ENCODE peak calls at places on chromosomes 5 and 9, in seven cellular contexts. One of them, this sample, is unnamed.

GRCh38 chr9:115469826-115470225 is 351.9 kb upstream of the TNC start:
- DNase-seq in mesendoderm: no peak
- DNase-seq in H1: no peak
- DNase-seq in IMR-90: no peak
- DNase-seq in H9: no peak
- DNase-seq in trophoblast cell: no peak
- DNase-seq in mesenchymal stem cell: no peak
- DNase-seq in this sample: no peak

GRCh38 chr9:12699529-12699928 is 6.3 kb downstream of the TYRP1 start:
- DNase-seq in H9: no peak
- DNase-seq in mesenchymal stem cell: peak
- DNase-seq in H1: no peak
- DNase-seq in trophoblast cell: no peak
- DNase-seq in mesendoderm: peak
- DNase-seq in IMR-90: peak
- DNase-seq in this sample: no peak

GRCh38 chr5:142322747-142323479 is 1.9 kb downstream of the SPRY4 start:
- DNase-seq in H9: no peak
- DNase-seq in IMR-90: peak
- DNase-seq in trophoblast cell: peak
- DNase-seq in mesendoderm: no peak
- DNase-seq in H1: no peak
- DNase-seq in mesenchymal stem cell: peak
- DNase-seq in this sample: peak

GRCh38 chr5:65190328-65191053 is 291.2 kb downstream of the ADAMTS6 start:
- DNase-seq in H9: no peak
- DNase-seq in trophoblast cell: peak
- DNase-seq in IMR-90: peak
- DNase-seq in H1: no peak
- DNase-seq in mesendoderm: no peak
- DNase-seq in mesenchymal stem cell: peak
- DNase-seq in this sample: no peak

GRCh38 chr5:87069974-87070608 is 197.6 kb upstream of the RASA1 start:
- DNase-seq in H9: no peak
- DNase-seq in mesendoderm: peak
- DNase-seq in H1: no peak
- DNase-seq in IMR-90: peak
- DNase-seq in mesenchymal stem cell: peak
- DNase-seq in trophoblast cell: peak
- DNase-seq in this sample: no peak

GRCh38 chr9:93771276-93771675 is 183.9 kb downstream of the BARX1 start:
- DNase-seq in mesenchymal stem cell: no peak
- DNase-seq in IMR-90: no peak
- DNase-seq in H1: no peak
- DNase-seq in mesendoderm: no peak
- DNase-seq in H9: no peak
- DNase-seq in trophoblast cell: no peak
- DNase-seq in this sample: no peak

GRCh38 chr9:90322296-90322695 is 320.3 kb downstream of the DIRAS2 start:
- DNase-seq in H1: no peak
- DNase-seq in mesendoderm: no peak
- DNase-seq in IMR-90: peak
- DNase-seq in trophoblast cell: no peak
- DNase-seq in H9: no peak
- DNase-seq in mesenchymal stem cell: no peak
- DNase-seq in this sample: no peak

GRCh38 chr9:134271338-134272301 is 54.6 kb upstream of the RXRA start:
- DNase-seq in IMR-90: no peak
- DNase-seq in mesenchymal stem cell: no peak
- DNase-seq in trophoblast cell: no peak
- DNase-seq in mesendoderm: no peak
- DNase-seq in H1: no peak
- DNase-seq in H9: no peak
- DNase-seq in this sample: no peak

GRCh38 chr5:93162201-93162654 is 418.8 kb downstream of the NR2F1-AS1 start:
- DNase-seq in H1: no peak
- DNase-seq in IMR-90: no peak
- DNase-seq in mesendoderm: peak
- DNase-seq in trophoblast cell: no peak
- DNase-seq in mesenchymal stem cell: peak
- DNase-seq in H9: no peak
- DNase-seq in this sample: peak

GRCh38 chr9:98472216-98472615 is 216.8 kb upstream of the TBC1D2 start:
- DNase-seq in H9: no peak
- DNase-seq in H1: no peak
- DNase-seq in mesendoderm: peak
- DNase-seq in IMR-90: no peak
- DNase-seq in mesenchymal stem cell: no peak
- DNase-seq in trophoblast cell: peak
- DNase-seq in this sample: no peak

GRCh38 chr5:58683567-58683966 is 100.7 kb downstream of the RAB3C start:
- DNase-seq in mesenchymal stem cell: no peak
- DNase-seq in mesendoderm: no peak
- DNase-seq in H1: no peak
- DNase-seq in IMR-90: no peak
- DNase-seq in H9: no peak
- DNase-seq in trophoblast cell: peak
- DNase-seq in this sample: no peak

GRCh38 chr5:148457183-148457620 is 73.4 kb downstream of the FBXO38 start:
- DNase-seq in trophoblast cell: no peak
- DNase-seq in H1: no peak
- DNase-seq in H9: no peak
- DNase-seq in IMR-90: no peak
- DNase-seq in mesenchymal stem cell: peak
- DNase-seq in mesendoderm: peak
- DNase-seq in this sample: no peak

GRCh38 chr5:157523976-157524375 is 51.6 kb downstream of the ADAM19 start:
- DNase-seq in IMR-90: no peak
- DNase-seq in mesendoderm: no peak
- DNase-seq in trophoblast cell: no peak
- DNase-seq in H9: no peak
- DNase-seq in H1: no peak
- DNase-seq in mesenchymal stem cell: no peak
- DNase-seq in this sample: no peak

GRCh38 chr9:120434532-120434931 is 145.4 kb downstream of the CDK5RAP2 start:
- DNase-seq in mesendoderm: no peak
- DNase-seq in trophoblast cell: no peak
- DNase-seq in H1: no peak
- DNase-seq in IMR-90: peak
- DNase-seq in mesenchymal stem cell: peak
- DNase-seq in H9: no peak
- DNase-seq in this sample: no peak

GRCh38 chr5:2741946-2742345 is 9.5 kb downstream of the IRX2 start:
- DNase-seq in mesendoderm: no peak
- DNase-seq in IMR-90: no peak
- DNase-seq in H1: no peak
- DNase-seq in trophoblast cell: no peak
- DNase-seq in mesenchymal stem cell: no peak
- DNase-seq in H9: peak
- DNase-seq in this sample: no peak
- H3K4me2 ChIP-seq in mesendoderm: no peak
- H3K4me2 ChIP-seq in IMR-90: no peak
- H3K4me2 ChIP-seq in H1: no peak
- H3K4me2 ChIP-seq in trophoblast cell: no peak
- H3K4me2 ChIP-seq in mesenchymal stem cell: no peak
- H3K4me2 ChIP-seq in H9: no peak
- H3K4me2 ChIP-seq in this sample: no peak

GRCh38 chr5:135087950-135088349 is 53.9 kb upstream of the PITX1 start:
- DNase-seq in trophoblast cell: no peak
- DNase-seq in mesenchymal stem cell: no peak
- DNase-seq in H9: no peak
- DNase-seq in H1: no peak
- DNase-seq in IMR-90: no peak
- DNase-seq in mesendoderm: no peak
- DNase-seq in this sample: no peak

GRCh38 chr5:135086326-135086725 is 52.3 kb upstream of the PITX1 start:
- DNase-seq in mesenchymal stem cell: no peak
- DNase-seq in IMR-90: no peak
- DNase-seq in H9: no peak
- DNase-seq in trophoblast cell: no peak
- DNase-seq in H1: no peak
- DNase-seq in mesendoderm: no peak
- DNase-seq in this sample: no peak

GRCh38 chr5:135092476-135092875 is 58.4 kb upstream of the PITX1 start:
- DNase-seq in mesendoderm: no peak
- DNase-seq in H9: no peak
- DNase-seq in H1: no peak
- DNase-seq in IMR-90: no peak
- DNase-seq in trophoblast cell: no peak
- DNase-seq in mesenchymal stem cell: no peak
- DNase-seq in this sample: no peak

GRCh38 chr5:135091286-135091685 is 57.3 kb upstream of the PITX1 start:
- DNase-seq in trophoblast cell: no peak
- DNase-seq in mesendoderm: no peak
- DNase-seq in H1: no peak
- DNase-seq in H9: no peak
- DNase-seq in mesenchymal stem cell: no peak
- DNase-seq in IMR-90: no peak
- DNase-seq in this sample: no peak

GRCh38 chr5:135089912-135090311 is 55.9 kb upstream of the PITX1 start:
- DNase-seq in H9: no peak
- DNase-seq in mesendoderm: no peak
- DNase-seq in trophoblast cell: no peak
- DNase-seq in mesenchymal stem cell: no peak
- DNase-seq in H1: no peak
- DNase-seq in IMR-90: no peak
- DNase-seq in this sample: no peak
- H3K23ac ChIP-seq in H9: no peak
- H3K23ac ChIP-seq in mesendoderm: no peak
- H3K23ac ChIP-seq in trophoblast cell: no peak
- H3K23ac ChIP-seq in mesenchymal stem cell: no peak
- H3K23ac ChIP-seq in H1: no peak
- H3K23ac ChIP-seq in IMR-90: no peak
- H3K23ac ChIP-seq in this sample: no peak

GRCh38 chr9:21584890-21585289 is 102.8 kb upstream of the IFNE start:
- DNase-seq in mesenchymal stem cell: no peak
- DNase-seq in mesendoderm: no peak
- DNase-seq in IMR-90: peak
- DNase-seq in H1: no peak
- DNase-seq in trophoblast cell: no peak
- DNase-seq in H9: no peak
- DNase-seq in this sample: no peak

GRCh38 chr9:21590058-21590996 is 108.2 kb upstream of the IFNE start:
- DNase-seq in H9: no peak
- DNase-seq in mesendoderm: no peak
- DNase-seq in IMR-90: peak
- DNase-seq in trophoblast cell: no peak
- DNase-seq in H1: no peak
- DNase-seq in mesenchymal stem cell: no peak
- DNase-seq in this sample: no peak

GRCh38 chr9:21589344-21590056 is 107.4 kb upstream of the IFNE start:
- DNase-seq in IMR-90: no peak
- DNase-seq in trophoblast cell: no peak
- DNase-seq in mesenchymal stem cell: no peak
- DNase-seq in H1: no peak
- DNase-seq in mesendoderm: no peak
- DNase-seq in H9: no peak
- DNase-seq in this sample: no peak

GRCh38 chr9:21583628-21584027 is 101.5 kb upstream of the IFNE start:
- DNase-seq in IMR-90: no peak
- DNase-seq in mesenchymal stem cell: no peak
- DNase-seq in H9: no peak
- DNase-seq in H1: no peak
- DNase-seq in mesendoderm: no peak
- DNase-seq in trophoblast cell: no peak
- DNase-seq in this sample: no peak

DNA sequence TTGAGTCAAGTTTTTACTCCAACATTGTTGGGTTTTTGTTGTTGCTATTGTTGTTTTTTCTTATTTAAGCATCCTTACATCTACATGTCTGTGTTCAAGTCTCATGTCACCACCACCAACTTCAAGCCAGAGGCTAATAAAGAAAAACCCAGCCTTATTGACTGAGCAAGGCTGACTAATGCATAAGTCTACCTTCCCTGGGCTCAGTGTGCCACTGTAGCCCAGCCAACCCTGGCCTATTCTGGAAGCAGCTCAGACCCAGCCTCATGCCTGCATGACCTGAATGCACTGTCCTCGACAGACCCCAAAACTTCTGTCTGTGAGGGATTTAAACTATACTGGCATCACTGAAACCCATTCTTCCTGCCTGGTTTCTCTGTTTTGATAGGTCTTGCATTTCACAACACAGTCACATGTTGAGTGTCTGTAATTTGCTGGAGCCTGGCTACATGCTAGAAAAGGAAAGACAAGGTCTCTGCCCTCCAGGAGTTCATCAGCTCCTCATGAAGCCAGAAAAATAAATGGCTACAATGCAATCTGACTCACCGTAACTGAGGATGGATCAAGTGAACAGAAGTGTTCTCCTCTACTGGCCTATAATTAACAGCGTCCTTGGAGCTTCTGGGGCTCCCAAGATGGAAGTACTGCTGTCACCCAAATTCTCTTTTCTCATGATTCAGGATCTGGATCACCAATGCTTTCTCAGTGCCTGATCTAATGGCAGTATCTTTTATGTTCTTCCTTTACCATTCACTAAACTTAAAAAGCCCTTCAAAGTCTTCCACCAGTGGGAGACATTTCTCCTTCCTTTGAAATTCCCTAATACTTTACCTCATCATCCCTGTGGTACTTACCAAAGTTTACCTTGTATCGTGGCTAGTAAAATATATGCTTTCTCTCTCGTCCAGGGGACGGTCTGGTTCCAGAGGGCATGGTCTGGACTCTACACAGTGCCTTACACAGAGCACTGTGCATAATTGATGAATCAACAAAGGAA is 103.9 kb upstream of the IFNE start:
- DNase-seq in mesendoderm: no peak
- DNase-seq in mesenchymal stem cell: peak
- DNase-seq in H9: no peak
- DNase-seq in H1: no peak
- DNase-seq in IMR-90: no peak
- DNase-seq in trophoblast cell: no peak
- DNase-seq in this sample: no peak
- H3K27ac ChIP-seq in mesendoderm: no peak
- H3K27ac ChIP-seq in mesenchymal stem cell: no peak
- H3K27ac ChIP-seq in H9: no peak
- H3K27ac ChIP-seq in H1: no peak
- H3K27ac ChIP-seq in IMR-90: no peak
- H3K27ac ChIP-seq in trophoblast cell: no peak
- H3K27ac ChIP-seq in this sample: no peak

GRCh38 chr5:111280282-111280901 is 56.2 kb downstream of the CAMK4 start:
- DNase-seq in H1: no peak
- DNase-seq in mesendoderm: no peak
- DNase-seq in trophoblast cell: no peak
- DNase-seq in IMR-90: no peak
- DNase-seq in mesenchymal stem cell: no peak
- DNase-seq in H9: no peak
- DNase-seq in this sample: no peak
- H3K4me2 ChIP-seq in H1: no peak
- H3K4me2 ChIP-seq in mesendoderm: no peak
- H3K4me2 ChIP-seq in trophoblast cell: no peak
- H3K4me2 ChIP-seq in IMR-90: no peak
- H3K4me2 ChIP-seq in mesenchymal stem cell: no peak
- H3K4me2 ChIP-seq in H9: no peak
- H3K4me2 ChIP-seq in this sample: no peak

DNA sequence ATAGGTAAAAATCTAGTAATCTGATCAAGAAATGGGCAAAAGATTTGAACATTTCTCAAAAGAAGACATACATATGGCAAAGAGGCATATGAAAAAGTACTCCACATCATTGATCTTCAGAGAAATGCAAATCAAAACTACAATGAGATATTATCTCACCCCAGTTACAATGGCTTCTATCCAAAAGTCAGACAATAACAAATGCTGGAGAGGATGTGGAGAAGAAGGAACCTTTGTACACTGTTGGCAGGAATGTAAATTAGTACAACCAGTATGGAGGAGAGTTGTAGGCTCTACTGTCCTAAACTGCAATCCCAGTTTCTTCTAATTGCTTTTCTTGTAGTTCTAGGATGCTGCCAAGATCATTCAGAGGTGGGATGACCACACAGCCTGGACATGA is 193.5 kb upstream of the RFX3 start:
- DNase-seq in mesenchymal stem cell: no peak
- DNase-seq in H9: no peak
- DNase-seq in mesendoderm: no peak
- DNase-seq in IMR-90: no peak
- DNase-seq in H1: no peak
- DNase-seq in trophoblast cell: peak
- DNase-seq in this sample: no peak
- H3K23ac ChIP-seq in mesenchymal stem cell: no peak
- H3K23ac ChIP-seq in H9: no peak
- H3K23ac ChIP-seq in mesendoderm: no peak
- H3K23ac ChIP-seq in IMR-90: no peak
- H3K23ac ChIP-seq in H1: no peak
- H3K23ac ChIP-seq in trophoblast cell: no peak
- H3K23ac ChIP-seq in this sample: no peak

This sample was measured in neuronal stem cell.